ENCODE peak calls at places on chromosomes 6 and 20, in five cellular contexts. G is AG09309, L is mesothelial cell of epicardium, T is mesendoderm, Z is GM12865. V is an unnamed sample.

GRCh38 chr6:99553888-99554287 is 14.6 kb downstream of the CCNC start:
- DNase-seq in G (no peak), L (no peak), T (no peak), Z (no peak), V (no peak)

GRCh38 chr6:5525209-5525608 is 263.9 kb downstream of the FARS2 start:
- DNase-seq in G (peak), L (no peak), T (no peak), Z (no peak), V (peak)

GRCh38 chr20:25005220-25005619 is 12.7 kb upstream of the APMAP start:
- DNase-seq in G (no peak), L (no peak), T (no peak), Z (no peak), V (no peak)

GRCh38 chr20:19121916-19122315 is 90.5 kb upstream of the SLC24A3 start:
- DNase-seq in G (no peak), L (no peak), T (no peak), Z (no peak), V (no peak)

GRCh38 chr6:20879526-20879925 is 345.3 kb downstream of the CDKAL1 start:
- DNase-seq in G (no peak), L (no peak), T (no peak), Z (no peak), V (no peak)

GRCh38 chr6:88623531-88623930 is 339.9 kb downstream of the RNGTT start:
- DNase-seq in G (no peak), L (no peak), T (no peak), Z (no peak), V (no peak)

GRCh38 chr6:157649311-157650260 is 173.5 kb upstream of the SNX9 start:
- DNase-seq in G (no peak), L (no peak), T (no peak), Z (no peak), V (no peak)

GRCh38 chr20:1327241-1327653 is 1.7 kb downstream of the SDCBP2 start:
- DNase-seq in G (no peak), L (no peak), T (no peak), Z (no peak), V (peak)

GRCh38 chr6:33717857-33718552 is 6.5 kb upstream of the UQCC2 start:
- DNase-seq in G (no peak), L (no peak), T (no peak), Z (no peak), V (no peak)

GRCh38 chr6:76984572-76984971 is 478.7 kb downstream of the HTR1B start:
- DNase-seq in G (no peak), L (no peak), T (no peak), Z (no peak), V (no peak)

GRCh38 chr20:14633507-14633906 is 296.1 kb upstream of the FLRT3 start:
- DNase-seq in G (no peak), L (no peak), T (no peak), Z (no peak), V (peak)

GRCh38 chr6:141677598-141678211 is 455.0 kb upstream of the GJE1 start:
- DNase-seq in G (no peak), L (no peak), T (peak), Z (peak), V (peak)

GRCh38 chr6:2498224-2498623 is 252.5 kb downstream of the MYLK4 start:
- DNase-seq in G (no peak), L (no peak), T (no peak), Z (no peak), V (no peak)

GRCh38 chr6:151229401-151230276 is 10.1 kb upstream of the AKAP12 start:
- DNase-seq in G (no peak), L (no peak), T (peak), Z (no peak), V (peak)

GRCh38 chr20:63053430-63054102 is 46.8 kb upstream of the BHLHE23 start:
- DNase-seq in G (no peak), L (no peak), T (no peak), Z (no peak), V (no peak)

GRCh38 chr6:100232791-100233573 is 231.7 kb downstream of the SIM1 start:
- DNase-seq in G (no peak), L (no peak), T (no peak), Z (no peak), V (no peak)

GRCh38 chr6:147142684-147143245 is 61.5 kb upstream of the STXBP5 start:
- DNase-seq in G (no peak), L (no peak), T (no peak), Z (no peak), V (no peak)

GRCh38 chr20:33298391-33298790 is 15.4 kb downstream of the BPIFB1 start:
- DNase-seq in G (no peak), L (no peak), T (peak), Z (no peak), V (peak)

GRCh38 chr20:54044156-54044555 is 26.2 kb downstream of the BCAS1 start:
- DNase-seq in G (peak), L (no peak), T (no peak), Z (peak), V (peak)

GRCh38 chr20:53149184-53149651 is 177.1 kb downstream of the TSHZ2 start:
- DNase-seq in G (no peak), L (no peak), T (no peak), Z (no peak), V (no peak)

GRCh38 chr20:20894753-20895152 is 182.3 kb upstream of the RALGAPA2 start:
- DNase-seq in G (no peak), L (no peak), T (peak), Z (no peak), V (no peak)

GRCh38 chr6:128600397-128600951 is 80.1 kb upstream of the PTPRK start:
- DNase-seq in G (peak), L (no peak), T (peak), Z (peak), V (peak)

GRCh38 chr20:44209691-44210421 is 715 bp downstream of the OSER1 start:
- DNase-seq in G (no peak), L (no peak), T (peak), Z (peak), V (peak)

GRCh38 chr6:80543151-80543550 is 436.7 kb downstream of the BCKDHB start:
- DNase-seq in G (no peak), L (no peak), T (no peak), Z (no peak), V (no peak)

V was measured in MV-4-11.